ENCODE peak calls at places on chromosomes 4 and X, in eight cellular contexts. R is AG09309, N is glutamatergic neuron, S is transverse colon, H is neural crest cell, F is Calu3, Q is GM20000, C is nephron progenitor cell. L is an unnamed sample.

GRCh38 chr4:56215901-56216300 is 171.4 kb downstream of the AASDH start:
- DNase-seq in R (no peak), N (no peak), S (peak; percentile 72), H (no peak), F (peak; percentile 58), Q (no peak), C (no peak), L (no peak)

GRCh38 chr4:147160908-147161513 is 215.3 kb upstream of the TTC29 start:
- DNase-seq in R (peak; percentile 14), N (no peak), S (no peak), H (no peak), F (peak; percentile 16), Q (peak; percentile 76), C (peak; percentile 28), L (peak; percentile 70)

GRCh38 chrX:121504148-121504547 is 456.7 kb downstream of the GLUD2 start:
- DNase-seq in R (no peak), N (no peak), S (no peak), H (no peak), F (no peak), Q (no peak), C (no peak), L (no peak)

GRCh38 chr4:7352486-7352885 is 82.2 kb downstream of the PSAPL1 start:
- DNase-seq in R (no peak), N (no peak), S (no peak), H (no peak), F (no peak), Q (no peak), C (no peak), L (no peak)

GRCh38 chrX:106707771-106708454 is 18.6 kb upstream of the RNF128 start:
- DNase-seq in R (peak; percentile 84), N (no peak), S (no peak), H (no peak), F (no peak), Q (no peak), C (no peak), L (no peak)

GRCh38 chrX:15436220-15436619 is 52.0 kb upstream of the VEGFD start:
- DNase-seq in R (peak; percentile 27), N (no peak), S (no peak), H (no peak), F (no peak), Q (no peak), C (no peak), L (no peak)

GRCh38 chr4:113450681-113451080 is 310.9 kb downstream of the CAMK2D start:
- DNase-seq in R (no peak), N (no peak), S (no peak), H (no peak), F (no peak), Q (no peak), C (no peak), L (no peak)

GRCh38 chr4:16110199-16110598 is 26.4 kb upstream of the PROM1 start:
- DNase-seq in R (no peak), N (no peak), S (no peak), H (no peak), F (no peak), Q (no peak), C (no peak), L (no peak)

GRCh38 chrX:17634542-17635207 is 102.6 kb upstream of the SCML1 start:
- DNase-seq in R (no peak), N (no peak), S (peak; percentile 15), H (no peak), F (no peak), Q (no peak), C (no peak), L (no peak)
- TF ChIP-seq CTCF in R (no peak), N (no peak), S (no peak), H (no peak), F (no peak), Q (no peak), C (no peak), L (no peak)

GRCh38 chr4:170687751-170688150 is 598.0 kb upstream of the AADAT start:
- DNase-seq in R (no peak), N (no peak), S (no peak), H (no peak), F (no peak), Q (no peak), C (no peak), L (no peak)
- TF ChIP-seq CTCF in R (no peak), N (no peak), S (no peak), H (no peak), F (no peak), Q (no peak), C (no peak), L (no peak)

DNA sequence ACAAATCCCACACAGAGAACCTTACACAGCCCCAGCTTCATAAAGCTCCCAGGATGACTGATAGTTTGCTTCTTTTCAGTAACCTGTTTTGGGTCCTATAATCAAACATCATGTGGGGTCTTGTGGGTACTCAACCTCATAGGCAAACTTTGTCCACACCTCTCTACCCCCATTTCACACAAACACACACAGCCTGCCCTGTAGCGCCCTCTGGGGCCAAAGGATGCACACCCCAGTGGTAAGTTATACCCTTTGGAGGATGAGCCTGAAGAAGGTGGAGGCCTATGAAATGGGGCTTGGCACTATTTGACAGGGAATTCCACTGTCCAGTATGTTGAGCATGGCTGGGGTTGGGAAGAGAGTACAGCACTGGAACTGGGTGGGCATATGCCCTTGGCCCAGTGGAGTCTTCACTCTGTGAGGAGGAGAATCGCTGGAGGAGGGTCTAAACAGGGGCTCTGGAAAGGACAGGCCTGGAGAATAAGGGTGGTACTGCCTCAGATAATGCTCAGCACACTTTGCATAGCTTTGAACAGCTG is 30.5 kb upstream of the COL25A1 start:
- DNase-seq in R (no peak), N (peak; percentile 35), S (no peak), H (no peak), F (no peak), Q (no peak), C (no peak), L (no peak)
- TF ChIP-seq CTCF in R (peak; percentile 43), N (no peak), S (no peak), H (no peak), F (no peak), Q (no peak), C (no peak), L (peak; percentile 18)

DNA sequence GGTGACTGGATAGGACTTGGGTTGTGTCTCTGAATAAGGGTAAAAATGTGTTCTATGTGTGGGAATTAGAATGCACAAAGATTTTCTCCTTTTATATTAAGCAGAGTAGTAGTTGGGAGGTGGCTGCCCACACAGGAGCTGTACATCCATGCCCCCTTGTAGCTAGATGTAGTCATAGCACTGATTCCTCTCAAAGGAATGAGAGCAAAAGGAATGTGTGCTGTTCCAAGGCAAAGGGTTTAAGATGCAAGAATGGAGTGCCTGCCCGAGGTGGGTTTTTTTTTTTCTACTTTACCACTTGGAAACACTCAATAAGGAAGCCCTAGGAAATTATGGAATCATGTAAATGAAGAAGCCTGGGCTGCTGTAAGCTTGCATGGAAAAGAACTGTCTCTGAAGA is 2183.2 kb upstream of the AGA start:
- DNase-seq in R (no peak), N (no peak), S (no peak), H (no peak), F (no peak), Q (no peak), C (no peak), L (no peak)
- TF ChIP-seq CTCF in R (no peak), N (no peak), S (no peak), H (no peak), F (no peak), Q (no peak), C (no peak), L (no peak)

L was measured in GM13976.